ENCODE peak calls at places on chromosomes 1 and 21, in eight cellular contexts. H is uterus, I is GM23338, A is dorsolateral prefrontal cortex, W is pancreas, T is aorta, U is adrenal gland, V is heart right ventricle. G is an unnamed sample.

GRCh38 chr1:213335084-213335483 is 284.0 kb downstream of the RPS6KC1 start:
- DNase-seq in H (no peak), T (no peak), I (no peak), W (no peak), A (no peak), V (no peak), U (no peak), G (no peak)

GRCh38 chr1:70436617-70437236 is 25.7 kb downstream of the CTH start:
- DNase-seq in U (no peak), I (no peak), H (peak; percentile 35), A (no peak), V (peak; percentile 8), W (no peak), T (no peak), G (no peak)

GRCh38 chr1:25037174-25038074 is 107.3 kb upstream of the RUNX3 start:
- DNase-seq in U (peak; percentile 50), H (no peak), T (no peak), A (no peak), V (no peak), I (peak; percentile 80), W (peak; percentile 22), G (no peak)

GRCh38 chr1:109650609-109651008 is 5.3 kb upstream of the GSTM4 start:
- DNase-seq in I (no peak), A (no peak), T (no peak), U (no peak), V (no peak), W (no peak), H (no peak), G (no peak)

GRCh38 chr1:157193219-157193618 is 55.0 kb upstream of the ETV3 start:
- DNase-seq in I (peak; percentile 13), V (no peak), H (no peak), A (no peak), T (no peak), W (no peak), U (no peak), G (no peak)

GRCh38 chr1:63856924-63857323 is 83.1 kb downstream of the ROR1 start:
- DNase-seq in H (no peak), W (no peak), U (no peak), V (no peak), A (no peak), T (no peak), I (no peak), G (no peak)

GRCh38 chr21:45982758-45983731 is 1.5 kb downstream of the COL6A1 start:
- DNase-seq in T (peak; percentile 55), U (no peak), W (peak; percentile 74), V (no peak), H (peak; percentile 32), A (no peak), I (no peak), G (no peak)

GRCh38 chr1:157177701-157178380 is 39.6 kb upstream of the ETV3 start:
- DNase-seq in U (no peak), V (no peak), H (no peak), W (no peak), I (no peak), T (no peak), A (no peak), G (no peak)

GRCh38 chr1:44484155-44484688 is 79.2 kb downstream of the RNF220 start:
- DNase-seq in W (no peak), T (no peak), H (no peak), I (peak; percentile 87), V (no peak), A (no peak), U (no peak), G (no peak)

GRCh38 chr1:81799939-81800740 is 594 bp upstream of the ADGRL2 start:
- DNase-seq in V (peak; percentile 68), H (peak; percentile 64), I (peak; percentile 89), U (peak; percentile 67), W (peak; percentile 44), T (peak; percentile 65), A (no peak), G (no peak)

GRCh38 chr1:58585591-58586151 is 8.6 kb upstream of the TACSTD2 start:
- DNase-seq in V (no peak), A (no peak), H (no peak), U (no peak), T (peak; percentile 52), I (no peak), W (no peak), G (no peak)

GRCh38 chr1:27233677-27234053 is 767 bp upstream of the WDTC1 start:
- DNase-seq in W (no peak), H (no peak), A (no peak), V (no peak), U (peak; percentile 34), I (peak; percentile 43), T (peak; percentile 45), G (no peak)

GRCh38 chr1:116457944-116458343 is 84.9 kb downstream of the ATP1A1 start:
- DNase-seq in H (no peak), A (no peak), I (no peak), W (no peak), U (no peak), T (no peak), V (no peak), G (no peak)

GRCh38 chr1:68363346-68363745 is 86.4 kb downstream of the RPE65 start:
- DNase-seq in A (no peak), V (no peak), W (no peak), H (no peak), T (no peak), U (no peak), I (no peak), G (no peak)

GRCh38 chr1:16048573-16049189 is 5.1 kb downstream of the CLCNKB start:
- DNase-seq in I (peak; percentile 97), H (peak; percentile 66), U (no peak), V (peak; percentile 49), W (peak; percentile 74), T (no peak), A (no peak), G (no peak)

GRCh38 chr1:47992720-47993119 is 4.5 kb downstream of the TRABD2B start:
- DNase-seq in W (no peak), T (peak; percentile 63), U (no peak), A (no peak), V (peak; percentile 55), H (no peak), I (no peak), G (no peak)

GRCh38 chr1:165717918-165718515 is 19.7 kb upstream of the ALDH9A1 start:
- DNase-seq in U (peak; percentile 52), T (no peak), H (no peak), I (peak; percentile 86), W (no peak), V (peak; percentile 31), A (no peak), G (peak; percentile 23)

GRCh38 chr1:23477359-23478144 is 6.4 kb downstream of the ASAP3 start:
- DNase-seq in U (no peak), I (no peak), V (no peak), T (no peak), H (no peak), A (no peak), W (no peak), G (no peak)

GRCh38 chr1:162206749-162207635 is 137.5 kb downstream of the NOS1AP start:
- DNase-seq in T (peak; percentile 51), I (peak; percentile 39), U (peak; percentile 42), W (peak; percentile 46), A (no peak), V (peak; percentile 18), H (no peak), G (no peak)

GRCh38 chr21:41321211-41321907 is 4.8 kb downstream of the FAM3B start:
- DNase-seq in A (no peak), H (no peak), V (no peak), I (no peak), T (no peak), W (no peak), U (no peak), G (no peak)
- H3K27ac ChIP-seq in A (no peak overlapping the region), H (no peak overlapping the region), V (no peak overlapping the region), I (no peak overlapping the region), T (no peak overlapping the region), W (peak overlapping the region; percentile 61), U (no peak overlapping the region), G (no peak overlapping the region)

DNA sequence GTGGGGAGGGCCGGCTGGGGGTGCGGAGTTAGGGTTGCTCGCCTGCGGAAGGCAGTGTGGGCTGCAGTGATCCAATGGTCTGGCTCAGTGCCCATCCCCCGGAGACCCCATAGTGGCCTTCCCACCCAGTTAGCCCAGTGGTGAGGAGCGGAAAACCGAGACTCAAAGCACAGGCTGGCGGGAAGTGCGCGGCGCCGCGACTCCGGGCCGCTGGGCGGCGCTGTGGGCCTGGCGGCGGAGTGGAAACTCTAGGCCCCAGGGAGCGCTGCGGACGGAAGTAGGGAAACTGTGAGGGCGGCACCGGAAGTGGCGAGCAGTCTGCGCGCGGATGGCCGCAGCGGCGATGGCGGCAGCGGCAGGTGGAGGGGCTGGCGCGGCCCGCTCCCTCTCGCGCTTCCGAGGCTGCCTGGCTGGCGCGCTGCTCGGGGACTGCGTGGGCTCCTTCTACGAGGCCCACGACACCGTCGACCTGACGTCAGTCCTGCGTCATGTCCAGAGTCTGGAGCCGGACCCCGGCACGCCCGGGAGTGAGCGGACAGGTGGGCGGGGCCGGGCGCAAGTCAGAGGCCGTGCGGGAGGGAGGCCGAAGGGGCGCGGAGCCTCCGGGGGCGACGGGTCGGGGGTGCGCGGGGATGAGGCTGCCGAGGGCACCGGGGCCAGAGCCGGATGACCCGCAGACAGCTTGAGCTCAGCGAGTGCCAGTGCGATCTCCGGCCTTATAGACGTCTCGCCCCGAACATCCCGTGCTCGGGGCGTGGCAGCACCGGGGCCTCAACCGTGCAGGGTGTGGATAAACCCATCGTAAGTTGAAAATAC is at the start of gene ADPRS:
- DNase-seq in W (peak; percentile 95), I (peak; percentile 94), U (peak; percentile 90), T (peak; percentile 94), V (peak; percentile 89), A (peak; percentile 82), H (peak; percentile 88), G (peak; percentile 58)
- H3K27ac ChIP-seq in W (peak within 1 kb of the TSS; percentile 73), I (no peak within 1 kb of the TSS), U (peak within 1 kb of the TSS; percentile 92), T (peak within 1 kb of the TSS; percentile 33), V (peak within 1 kb of the TSS; percentile 84), A (peak within 1 kb of the TSS; percentile 49), H (peak within 1 kb of the TSS; percentile 82), G (peak within 1 kb of the TSS; percentile 91)

DNA sequence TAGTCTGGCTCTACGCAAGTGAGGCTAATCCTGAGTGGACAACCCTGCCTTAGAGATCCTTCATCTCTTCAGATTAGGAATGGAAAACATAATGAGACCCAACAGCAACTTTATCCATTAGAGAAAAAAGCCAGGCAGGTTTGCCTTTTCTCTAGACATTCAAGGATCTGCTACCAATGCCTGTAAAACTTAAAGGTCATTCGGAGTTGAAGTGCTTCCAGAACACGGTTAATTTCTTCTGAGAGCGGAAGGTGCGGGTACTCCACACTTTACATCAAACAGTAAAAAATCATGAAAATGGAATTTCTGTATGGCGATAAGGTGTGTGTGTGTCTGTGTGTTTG is 65.3 kb upstream of the PRKACB start:
- DNase-seq in U (no peak), W (no peak), I (no peak), V (no peak), T (no peak), A (no peak), H (no peak), G (no peak)
- H3K27ac ChIP-seq in U (peak overlapping the region; percentile 96), W (no peak overlapping the region), I (peak overlapping the region; percentile 27), V (peak overlapping the region; percentile 91), T (no peak overlapping the region), A (no peak overlapping the region), H (peak overlapping the region; percentile 93), G (peak overlapping the region; percentile 89)

DNA sequence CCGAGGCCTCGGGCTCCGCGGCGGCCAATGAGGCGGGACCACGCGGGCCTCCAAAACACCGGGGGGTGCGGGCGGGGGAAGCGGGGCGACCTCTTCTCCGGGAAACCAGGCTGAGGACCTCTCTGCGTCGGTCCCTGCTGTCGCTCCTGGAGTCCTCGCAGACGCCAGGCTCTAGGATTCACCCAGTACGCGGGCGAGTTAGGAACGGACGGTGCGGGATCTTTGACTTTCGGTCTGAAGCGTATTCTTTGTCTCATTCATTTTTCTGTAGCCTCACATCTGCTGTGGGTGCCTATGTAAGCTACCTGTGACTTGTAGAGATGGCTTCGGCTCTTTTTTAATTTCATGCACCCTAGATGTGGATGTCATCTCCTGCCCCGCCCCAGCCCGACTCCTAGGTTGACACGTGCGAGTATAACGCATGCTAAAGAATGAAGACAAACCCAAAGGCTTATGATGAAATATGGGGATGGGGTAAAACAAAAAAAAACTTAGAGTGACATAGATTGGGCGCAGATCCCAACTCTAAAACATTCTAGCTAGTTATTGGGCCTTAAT is 480 bp upstream of the ERO1B start:
- DNase-seq in H (no peak), I (no peak), U (no peak), T (no peak), A (no peak), W (no peak), V (no peak), G (no peak)
- H3K27ac ChIP-seq in H (peak overlapping the region; percentile 22), I (no peak overlapping the region), U (peak overlapping the region; percentile 54), T (no peak overlapping the region), A (no peak overlapping the region), W (peak overlapping the region; percentile 90), V (peak overlapping the region; percentile 85), G (peak overlapping the region; percentile 60)